ENCODE peak calls at places on chromosome 19, in eight cellular contexts. One of them, this sample, is unnamed.

GRCh38 chr19:50669319-50670101 is 20.3 kb downstream of the C19orf81 start:
- DNase-seq in tibial artery: no peak
- DNase-seq in mesendoderm: no peak
- DNase-seq in ovary: no peak
- DNase-seq in thoracic aorta: no peak
- DNase-seq in PC-9: no peak
- DNase-seq in heart right ventricle: no peak
- DNase-seq in transverse colon: peak
- DNase-seq in this sample: no peak

GRCh38 chr19:33872445-33873320 is 76.0 kb downstream of the KCTD15 start:
- DNase-seq in tibial artery: no peak
- DNase-seq in mesendoderm: no peak
- DNase-seq in ovary: no peak
- DNase-seq in thoracic aorta: no peak
- DNase-seq in PC-9: no peak
- DNase-seq in heart right ventricle: no peak
- DNase-seq in transverse colon: no peak
- DNase-seq in this sample: no peak

GRCh38 chr19:30391554-30392551 is 19.7 kb downstream of the ZNF536 start:
- DNase-seq in tibial artery: no peak
- DNase-seq in mesendoderm: peak
- DNase-seq in ovary: no peak
- DNase-seq in thoracic aorta: no peak
- DNase-seq in PC-9: no peak
- DNase-seq in heart right ventricle: no peak
- DNase-seq in transverse colon: no peak
- DNase-seq in this sample: no peak

GRCh38 chr19:36973021-36973843 is 57.1 kb downstream of the ZNF568 start:
- DNase-seq in tibial artery: peak
- DNase-seq in mesendoderm: peak
- DNase-seq in ovary: peak
- DNase-seq in thoracic aorta: peak
- DNase-seq in PC-9: peak
- DNase-seq in heart right ventricle: peak
- DNase-seq in transverse colon: peak
- DNase-seq in this sample: peak

GRCh38 chr19:12948597-12949362 is 3.1 kb downstream of the RAD23A start:
- DNase-seq in tibial artery: no peak
- DNase-seq in mesendoderm: no peak
- DNase-seq in ovary: no peak
- DNase-seq in thoracic aorta: no peak
- DNase-seq in PC-9: no peak
- DNase-seq in heart right ventricle: no peak
- DNase-seq in transverse colon: no peak
- DNase-seq in this sample: no peak

GRCh38 chr19:45283443-45284033 is 32.5 kb downstream of the MARK4 start:
- DNase-seq in tibial artery: no peak
- DNase-seq in mesendoderm: no peak
- DNase-seq in ovary: no peak
- DNase-seq in thoracic aorta: no peak
- DNase-seq in PC-9: no peak
- DNase-seq in heart right ventricle: no peak
- DNase-seq in transverse colon: no peak
- DNase-seq in this sample: no peak

GRCh38 chr19:1511989-1512338 is 855 bp downstream of the ADAMTSL5 start:
- DNase-seq in tibial artery: no peak
- DNase-seq in mesendoderm: no peak
- DNase-seq in ovary: no peak
- DNase-seq in thoracic aorta: no peak
- DNase-seq in PC-9: no peak
- DNase-seq in heart right ventricle: no peak
- DNase-seq in transverse colon: no peak
- DNase-seq in this sample: no peak

GRCh38 chr19:55492362-55492944 is 4.2 kb downstream of the SSC5D start:
- DNase-seq in tibial artery: no peak
- DNase-seq in mesendoderm: no peak
- DNase-seq in ovary: no peak
- DNase-seq in thoracic aorta: no peak
- DNase-seq in PC-9: no peak
- DNase-seq in heart right ventricle: no peak
- DNase-seq in transverse colon: no peak
- DNase-seq in this sample: no peak

GRCh38 chr19:45569619-45570421 is 14.8 kb downstream of the OPA3 start:
- DNase-seq in tibial artery: no peak
- DNase-seq in mesendoderm: peak
- DNase-seq in ovary: no peak
- DNase-seq in thoracic aorta: no peak
- DNase-seq in PC-9: peak
- DNase-seq in heart right ventricle: peak
- DNase-seq in transverse colon: peak
- DNase-seq in this sample: peak

GRCh38 chr19:30066781-30067759 is 125.0 kb downstream of the URI1 start:
- DNase-seq in tibial artery: no peak
- DNase-seq in mesendoderm: no peak
- DNase-seq in ovary: no peak
- DNase-seq in thoracic aorta: no peak
- DNase-seq in PC-9: no peak
- DNase-seq in heart right ventricle: no peak
- DNase-seq in transverse colon: peak
- DNase-seq in this sample: no peak

GRCh38 chr19:16607819-16608218 is 20.2 kb downstream of the MED26 start:
- DNase-seq in tibial artery: no peak
- DNase-seq in mesendoderm: no peak
- DNase-seq in ovary: no peak
- DNase-seq in thoracic aorta: no peak
- DNase-seq in PC-9: no peak
- DNase-seq in heart right ventricle: no peak
- DNase-seq in transverse colon: no peak
- DNase-seq in this sample: no peak
- H3K27ac ChIP-seq in tibial artery: peak
- H3K27ac ChIP-seq in mesendoderm: no peak
- H3K27ac ChIP-seq in ovary: no peak
- H3K27ac ChIP-seq in thoracic aorta: peak
- H3K27ac ChIP-seq in PC-9: no peak
- H3K27ac ChIP-seq in heart right ventricle: peak
- H3K27ac ChIP-seq in transverse colon: peak
- H3K27ac ChIP-seq in this sample: peak

GRCh38 chr19:4304509-4305252 is at the start of gene FSD1:
- DNase-seq in tibial artery: no peak
- DNase-seq in mesendoderm: peak
- DNase-seq in ovary: no peak
- DNase-seq in thoracic aorta: no peak
- DNase-seq in PC-9: no peak
- DNase-seq in heart right ventricle: no peak
- DNase-seq in transverse colon: no peak
- DNase-seq in this sample: no peak

GRCh38 chr19:4301590-4302237 is 475 bp downstream of the TMIGD2 start:
- DNase-seq in tibial artery: no peak
- DNase-seq in mesendoderm: no peak
- DNase-seq in ovary: no peak
- DNase-seq in thoracic aorta: no peak
- DNase-seq in PC-9: no peak
- DNase-seq in heart right ventricle: no peak
- DNase-seq in transverse colon: no peak
- DNase-seq in this sample: no peak

GRCh38 chr19:4300589-4300988 is 1.6 kb downstream of the TMIGD2 start:
- DNase-seq in tibial artery: no peak
- DNase-seq in mesendoderm: no peak
- DNase-seq in ovary: no peak
- DNase-seq in thoracic aorta: no peak
- DNase-seq in PC-9: no peak
- DNase-seq in heart right ventricle: no peak
- DNase-seq in transverse colon: no peak
- DNase-seq in this sample: no peak

GRCh38 chr19:4303778-4304508 is 455 bp upstream of the FSD1 start:
- DNase-seq in tibial artery: no peak
- DNase-seq in mesendoderm: no peak
- DNase-seq in ovary: no peak
- DNase-seq in thoracic aorta: no peak
- DNase-seq in PC-9: no peak
- DNase-seq in heart right ventricle: no peak
- DNase-seq in transverse colon: peak
- DNase-seq in this sample: no peak

GRCh38 chr19:4302238-4302630 is at the start of gene TMIGD2:
- DNase-seq in tibial artery: no peak
- DNase-seq in mesendoderm: no peak
- DNase-seq in ovary: no peak
- DNase-seq in thoracic aorta: no peak
- DNase-seq in PC-9: no peak
- DNase-seq in heart right ventricle: no peak
- DNase-seq in transverse colon: no peak
- DNase-seq in this sample: no peak
- H3K27ac ChIP-seq in tibial artery: no peak
- H3K27ac ChIP-seq in mesendoderm: no peak
- H3K27ac ChIP-seq in ovary: no peak
- H3K27ac ChIP-seq in thoracic aorta: no peak
- H3K27ac ChIP-seq in PC-9: no peak
- H3K27ac ChIP-seq in heart right ventricle: no peak
- H3K27ac ChIP-seq in transverse colon: peak
- H3K27ac ChIP-seq in this sample: no peak

GRCh38 chr19:48739400-48739825 is 997 bp downstream of the RASIP1 start:
- DNase-seq in tibial artery: no peak
- DNase-seq in mesendoderm: no peak
- DNase-seq in ovary: peak
- DNase-seq in thoracic aorta: no peak
- DNase-seq in PC-9: no peak
- DNase-seq in heart right ventricle: no peak
- DNase-seq in transverse colon: no peak
- DNase-seq in this sample: no peak

GRCh38 chr19:48738557-48739399 is 1.6 kb downstream of the RASIP1 start:
- DNase-seq in tibial artery: peak
- DNase-seq in mesendoderm: peak
- DNase-seq in ovary: peak
- DNase-seq in thoracic aorta: peak
- DNase-seq in PC-9: peak
- DNase-seq in heart right ventricle: peak
- DNase-seq in transverse colon: peak
- DNase-seq in this sample: peak

GRCh38 chr19:48740705-48741030 is 258 bp upstream of the RASIP1 start:
- DNase-seq in tibial artery: no peak
- DNase-seq in mesendoderm: no peak
- DNase-seq in ovary: no peak
- DNase-seq in thoracic aorta: no peak
- DNase-seq in PC-9: no peak
- DNase-seq in heart right ventricle: no peak
- DNase-seq in transverse colon: no peak
- DNase-seq in this sample: no peak

GRCh38 chr19:48741222-48741999 is 1.0 kb upstream of the RASIP1 start:
- DNase-seq in tibial artery: no peak
- DNase-seq in mesendoderm: peak
- DNase-seq in ovary: peak
- DNase-seq in thoracic aorta: no peak
- DNase-seq in PC-9: peak
- DNase-seq in heart right ventricle: peak
- DNase-seq in transverse colon: peak
- DNase-seq in this sample: no peak

GRCh38 chr19:48739835-48740704 is at the start of gene RASIP1:
- DNase-seq in tibial artery: no peak
- DNase-seq in mesendoderm: no peak
- DNase-seq in ovary: peak
- DNase-seq in thoracic aorta: no peak
- DNase-seq in PC-9: no peak
- DNase-seq in heart right ventricle: peak
- DNase-seq in transverse colon: no peak
- DNase-seq in this sample: no peak
- H3K27ac ChIP-seq in tibial artery: peak
- H3K27ac ChIP-seq in mesendoderm: no peak
- H3K27ac ChIP-seq in ovary: no peak
- H3K27ac ChIP-seq in thoracic aorta: no peak
- H3K27ac ChIP-seq in PC-9: no peak
- H3K27ac ChIP-seq in heart right ventricle: peak
- H3K27ac ChIP-seq in transverse colon: peak
- H3K27ac ChIP-seq in this sample: peak

DNA sequence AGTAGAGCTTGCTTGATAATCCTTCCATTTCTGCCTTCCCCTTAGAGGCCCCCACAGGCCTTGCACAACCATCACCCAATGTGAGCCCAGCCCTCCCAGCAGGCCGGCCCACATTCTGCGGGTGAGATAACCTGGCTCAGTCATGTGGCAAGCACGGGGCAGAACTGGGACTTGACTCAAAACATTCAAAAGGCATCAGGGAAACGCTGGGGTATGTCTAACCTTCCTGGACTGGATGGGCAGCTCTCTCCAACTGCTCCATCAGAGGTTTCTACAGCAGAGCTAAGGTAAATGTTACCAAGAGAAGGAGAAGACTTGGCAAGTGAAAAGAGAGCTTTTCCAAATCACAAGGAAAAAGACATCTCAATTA is 24.8 kb downstream of the EPS15L1 start:
- DNase-seq in tibial artery: peak
- DNase-seq in mesendoderm: no peak
- DNase-seq in ovary: peak
- DNase-seq in thoracic aorta: no peak
- DNase-seq in PC-9: peak
- DNase-seq in heart right ventricle: peak
- DNase-seq in transverse colon: peak
- DNase-seq in this sample: no peak
- H3K27ac ChIP-seq in tibial artery: peak
- H3K27ac ChIP-seq in mesendoderm: no peak
- H3K27ac ChIP-seq in ovary: peak
- H3K27ac ChIP-seq in thoracic aorta: no peak
- H3K27ac ChIP-seq in PC-9: peak
- H3K27ac ChIP-seq in heart right ventricle: peak
- H3K27ac ChIP-seq in transverse colon: no peak
- H3K27ac ChIP-seq in this sample: no peak

GRCh38 chr19:11034449-11035213 is 54.6 kb upstream of the LDLR start:
- DNase-seq in tibial artery: no peak
- DNase-seq in mesendoderm: no peak
- DNase-seq in ovary: no peak
- DNase-seq in thoracic aorta: no peak
- DNase-seq in PC-9: no peak
- DNase-seq in heart right ventricle: no peak
- DNase-seq in transverse colon: no peak
- DNase-seq in this sample: no peak
- H3K27ac ChIP-seq in tibial artery: peak
- H3K27ac ChIP-seq in mesendoderm: no peak
- H3K27ac ChIP-seq in ovary: no peak
- H3K27ac ChIP-seq in thoracic aorta: peak
- H3K27ac ChIP-seq in PC-9: no peak
- H3K27ac ChIP-seq in heart right ventricle: no peak
- H3K27ac ChIP-seq in transverse colon: no peak
- H3K27ac ChIP-seq in this sample: no peak

GRCh38 chr19:47258434-47258833 is 2.1 kb downstream of the CCDC9 start:
- DNase-seq in tibial artery: no peak
- DNase-seq in mesendoderm: no peak
- DNase-seq in ovary: no peak
- DNase-seq in thoracic aorta: no peak
- DNase-seq in PC-9: no peak
- DNase-seq in heart right ventricle: no peak
- DNase-seq in transverse colon: no peak
- DNase-seq in this sample: no peak
- H3K27ac ChIP-seq in tibial artery: peak
- H3K27ac ChIP-seq in mesendoderm: no peak
- H3K27ac ChIP-seq in ovary: peak
- H3K27ac ChIP-seq in thoracic aorta: peak
- H3K27ac ChIP-seq in PC-9: no peak
- H3K27ac ChIP-seq in heart right ventricle: peak
- H3K27ac ChIP-seq in transverse colon: peak
- H3K27ac ChIP-seq in this sample: no peak